ENCODE peak calls at places on chromosome 10, in four cellular contexts. D, L, F and Y are unnamed samples.

GRCh38 chr10:96072673-96073072 is 29.3 kb downstream of the CCNJ start:
- DNase-seq in D (no peak), L (no peak), F (no peak), Y (no peak)

GRCh38 chr10:96999987-97000386 is 167.9 kb downstream of the LCOR start:
- DNase-seq in D (no peak), L (no peak), F (no peak), Y (no peak)

GRCh38 chr10:1204434-1205326 is 148.5 kb downstream of the WDR37 start:
- DNase-seq in D (peak; percentile 12), L (no peak), F (no peak), Y (no peak)

GRCh38 chr10:112562803-112563663 is 116.0 kb downstream of the VTI1A start:
- DNase-seq in D (no peak), L (no peak), F (no peak), Y (no peak)

GRCh38 chr10:92839191-92840085 is 8.9 kb upstream of the EXOC6 start:
- DNase-seq in D (peak; percentile 77), L (peak; percentile 68), F (peak; percentile 63), Y (peak; percentile 37)

GRCh38 chr10:130982802-130983201 is 328.7 kb downstream of the TCERG1L start:
- DNase-seq in D (no peak), L (no peak), F (no peak), Y (no peak)

GRCh38 chr10:677038-677437 is 12.4 kb downstream of the DIP2C start:
- DNase-seq in D (no peak), L (no peak), F (no peak), Y (no peak)

GRCh38 chr10:124640538-124641231 is 103.5 kb downstream of the FAM53B start:
- DNase-seq in D (no peak), L (no peak), F (no peak), Y (no peak)

GRCh38 chr10:6473901-6474370 is 106.1 kb downstream of the PRKCQ start:
- DNase-seq in D (no peak), L (no peak), F (no peak), Y (no peak)

GRCh38 chr10:32477499-32477898 is 31.6 kb downstream of the CCDC7 start:
- DNase-seq in D (no peak), L (no peak), F (no peak), Y (no peak)

GRCh38 chr10:7649673-7650330 is 17.0 kb downstream of the ITIH5 start:
- DNase-seq in D (no peak), L (no peak), F (no peak), Y (no peak)

GRCh38 chr10:126170367-126170766 is 217.9 kb downstream of the ADAM12 start:
- DNase-seq in D (no peak), L (no peak), F (no peak), Y (no peak)

GRCh38 chr10:33095867-33096479 is 137.9 kb upstream of the ITGB1 start:
- DNase-seq in D (no peak), L (no peak), F (no peak), Y (no peak)

GRCh38 chr10:76296885-76297775 is 865.7 kb downstream of the LRMDA start:
- DNase-seq in D (no peak), L (no peak), F (no peak), Y (no peak)

GRCh38 chr10:67934331-67934730 is 49.9 kb downstream of the SIRT1 start:
- DNase-seq in D (no peak), L (no peak), F (no peak), Y (no peak)

GRCh38 chr10:129046074-129046681 is 420.9 kb upstream of the MGMT start:
- DNase-seq in D (no peak), L (no peak), F (no peak), Y (no peak)

GRCh38 chr10:5684971-5685763 is 529 bp downstream of the TASOR2 start:
- DNase-seq in D (peak; percentile 81), L (peak; percentile 75), F (peak; percentile 54), Y (peak; percentile 59)

GRCh38 chr10:59434463-59435326 is 72.3 kb upstream of the FAM13C start:
- DNase-seq in D (no peak), L (no peak), F (no peak), Y (no peak)

GRCh38 chr10:124952123-124952522 is 10.2 kb downstream of the ZRANB1 start:
- DNase-seq in D (no peak), L (no peak), F (no peak), Y (no peak)

GRCh38 chr10:122189185-122189584 is 81.9 kb upstream of the BTBD16 start:
- DNase-seq in D (no peak), L (no peak), F (no peak), Y (no peak)

GRCh38 chr10:79436850-79437103 is 8.6 kb downstream of the ZCCHC24 start:
- DNase-seq in D (no peak), L (no peak), F (no peak), Y (no peak)

GRCh38 chr10:33350041-33350440 is 15.6 kb upstream of the NRP1 start:
- DNase-seq in D (no peak), L (no peak), F (no peak), Y (no peak)

GRCh38 chr10:80191589-80192270 is 13.6 kb downstream of the ANXA11 start:
- DNase-seq in D (peak; percentile 92), L (peak; percentile 89), F (no peak), Y (no peak)

GRCh38 chr10:123637326-123637880 is 28.8 kb upstream of the GPR26 start:
- DNase-seq in D (no peak), L (no peak), F (no peak), Y (no peak)

GRCh38 chr10:52598936-52599335 is 173.6 kb downstream of the MBL2 start:
- DNase-seq in D (no peak), L (no peak), F (no peak), Y (no peak)

GRCh38 chr10:43229208-43230061 is 37.4 kb downstream of the RASGEF1A start:
- DNase-seq in D (no peak), L (peak; percentile 24), F (peak; percentile 74), Y (peak; percentile 36)
- H3K27me3 ChIP-seq in D (peaks cover 20% of the 10 kb centered on the region), L (peaks cover 37% of the 10 kb centered on the region), F (peaks cover 33% of the 10 kb centered on the region), Y (peaks cover 26% of the 10 kb centered on the region)

GRCh38 chr10:60495357-60495756 is 105.7 kb upstream of the ANK3 start:
- DNase-seq in D (no peak), L (no peak), F (no peak), Y (no peak)
- TF ChIP-seq CTCF in D (no peak), L (no peak), F (peak; percentile 38), Y (no peak)

GRCh38 chr10:110510730-110511129 is 13.0 kb downstream of the DUSP5 start:
- DNase-seq in D (no peak), L (no peak), F (no peak), Y (no peak)
- H3K27me3 ChIP-seq in D (no peaks in the 10 kb centered on the region), L (no peaks in the 10 kb centered on the region), F (no peaks in the 10 kb centered on the region), Y (no peaks in the 10 kb centered on the region)

GRCh38 chr10:103837370-103838094 is 17.8 kb downstream of the SH3PXD2A start:
- DNase-seq in D (peak; percentile 19), L (no peak), F (no peak), Y (no peak)
- TF ChIP-seq CTCF in D (no peak), L (no peak), F (no peak), Y (no peak)

GRCh38 chr10:91472911-91473310 is 62.8 kb downstream of the HECTD2 start:
- DNase-seq in D (no peak), L (no peak), F (no peak), Y (no peak)
- H3K27me3 ChIP-seq in D (no peaks in the 10 kb centered on the region), L (no peaks in the 10 kb centered on the region), F (no peaks in the 10 kb centered on the region), Y (no peaks in the 10 kb centered on the region)

GRCh38 chr10:113776553-113776952 is 25.1 kb downstream of the PLEKHS1 start:
- DNase-seq in D (no peak), L (no peak), F (no peak), Y (no peak)

GRCh38 chr10:113780681-113781250 is 29.3 kb downstream of the PLEKHS1 start:
- DNase-seq in D (no peak), L (no peak), F (peak; percentile 32), Y (no peak)

GRCh38 chr10:113770346-113770745 is 18.9 kb downstream of the PLEKHS1 start:
- DNase-seq in D (no peak), L (no peak), F (no peak), Y (no peak)

DNA sequence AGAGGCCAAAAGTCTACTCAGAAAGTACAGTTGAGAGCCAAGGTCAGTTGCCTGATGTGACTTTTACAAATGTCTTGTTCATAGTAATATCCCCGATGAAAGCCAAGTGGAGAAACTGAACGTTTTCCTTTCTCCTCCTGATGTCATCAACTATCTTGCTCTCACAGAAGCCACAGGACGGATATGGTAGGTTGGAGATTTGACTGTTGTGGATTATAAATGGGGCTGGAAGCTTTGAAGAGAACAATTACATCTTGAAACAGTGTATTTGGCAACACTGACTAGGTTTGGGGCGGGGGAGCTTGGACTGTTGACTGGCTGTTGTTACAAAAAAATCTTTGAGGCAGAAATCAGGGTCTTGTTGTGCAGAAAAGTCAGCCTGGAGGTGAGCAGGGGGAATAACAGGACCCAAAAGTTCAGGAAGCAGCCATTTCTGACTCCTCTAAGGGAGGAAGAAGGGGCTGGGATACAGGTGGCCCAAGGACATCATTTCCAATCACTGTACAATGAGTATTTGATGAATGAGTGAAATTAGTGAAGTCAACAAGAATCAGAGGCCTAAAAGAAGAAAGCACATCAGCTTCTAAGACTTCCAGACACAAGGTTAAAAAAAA is 24.3 kb downstream of the PLEKHS1 start:
- DNase-seq in D (no peak), L (no peak), F (no peak), Y (no peak)
- TF ChIP-seq CTCF in D (no peak), L (no peak), F (no peak), Y (no peak)

GRCh38 chr10:71061472-71061871 is 150.9 kb upstream of the UNC5B start:
- DNase-seq in D (no peak), L (no peak), F (no peak), Y (no peak)

GRCh38 chr10:71059943-71060342 is 152.4 kb upstream of the UNC5B start:
- DNase-seq in D (no peak), L (no peak), F (no peak), Y (no peak)

GRCh38 chr10:71060636-71061426 is 151.5 kb upstream of the UNC5B start:
- DNase-seq in D (no peak), L (no peak), F (no peak), Y (no peak)

GRCh38 chr10:71063431-71063830 is 148.9 kb upstream of the UNC5B start:
- DNase-seq in D (no peak), L (no peak), F (no peak), Y (no peak)

GRCh38 chr10:71062156-71062555 is 150.2 kb upstream of the UNC5B start:
- DNase-seq in D (no peak), L (no peak), F (no peak), Y (no peak)
- H3K27me3 ChIP-seq in D (no peaks in the 10 kb centered on the region), L (no peaks in the 10 kb centered on the region), F (no peaks in the 10 kb centered on the region), Y (no peaks in the 10 kb centered on the region)

GRCh38 chr10:47060993-47061500 is 149.8 kb downstream of the PTPN20 start:
- DNase-seq in D (no peak), L (no peak), F (no peak), Y (no peak)
- TF ChIP-seq CTCF in D (no peak), L (no peak), F (no peak), Y (no peak)

DNA sequence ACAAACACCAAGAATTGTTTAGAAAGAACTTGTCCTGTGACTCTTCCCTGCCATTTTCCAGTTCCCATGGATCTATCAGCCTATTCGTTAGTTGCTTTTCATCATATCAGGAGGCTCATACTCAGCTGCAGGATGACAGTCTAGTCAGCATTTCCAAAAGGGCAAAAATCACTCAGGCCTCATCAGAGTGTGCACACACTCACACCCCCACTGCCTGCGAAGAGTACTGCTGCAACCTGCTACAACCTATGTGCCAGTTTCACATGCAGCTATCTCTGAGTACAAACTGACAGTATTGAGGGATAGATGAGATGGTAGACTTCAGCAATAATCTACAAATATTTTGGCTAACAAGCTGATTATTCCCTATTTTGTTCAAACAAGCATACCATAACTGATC is 24.2 kb downstream of the CH25H start:
- DNase-seq in D (no peak), L (no peak), F (no peak), Y (no peak)
- H3K27me3 ChIP-seq in D (no peaks in the 10 kb centered on the region), L (no peaks in the 10 kb centered on the region), F (no peaks in the 10 kb centered on the region), Y (peaks cover 3% of the 10 kb centered on the region)